ENCODE peak calls at places on chromosomes 6 and 20, in four cellular contexts. U is stimulated activated CD4-positive, alpha-beta T cell treated with anti-CD3 and anti-CD28 coated beads, TNF-alpha, amount 100 ng/mL, for 48 hours; S is tibial artery; I is Panc1. O is an unnamed sample.

GRCh38 chr6:46491201-46491788 is at the start of gene RCAN2:
- DNase-seq in U (no peak), S (peak; percentile 89), I (no peak), O (no peak)

GRCh38 chr20:57619053-57619831 is 984 bp downstream of the ZBP1 start:
- DNase-seq in S (peak; percentile 67), I (no peak), U (no peak), O (peak; percentile 58)

GRCh38 chr6:29494131-29494530 is 6.4 kb upstream of the MAS1L start:
- DNase-seq in I (no peak), S (no peak), U (no peak), O (no peak)

GRCh38 chr6:45052325-45052724 is 275.8 kb upstream of the RUNX2 start:
- DNase-seq in I (no peak), S (no peak), U (no peak), O (no peak)

GRCh38 chr6:150006961-150007464 is 18.3 kb downstream of the RAET1L start:
- DNase-seq in I (no peak), S (peak; percentile 51), U (no peak), O (no peak)

GRCh38 chr6:163443985-163444553 is 29.6 kb downstream of the QKI start:
- DNase-seq in I (no peak), U (no peak), S (no peak), O (no peak)

GRCh38 chr20:61802721-61803311 is 262.9 kb downstream of the TAF4 start:
- DNase-seq in S (no peak), U (no peak), I (no peak), O (no peak)

GRCh38 chr20:43938932-43939761 is 24.5 kb downstream of the TOX2 start:
- DNase-seq in I (peak; percentile 81), U (no peak), S (peak; percentile 78), O (no peak)

GRCh38 chr6:136744889-136745288 is 47.4 kb downstream of the MAP3K5 start:
- DNase-seq in S (no peak), U (no peak), I (no peak), O (no peak)

GRCh38 chr20:19886666-19887288 is 128.7 kb downstream of the RIN2 start:
- DNase-seq in S (no peak), U (no peak), I (no peak), O (no peak)

GRCh38 chr6:21001736-21002135 is 467.5 kb downstream of the CDKAL1 start:
- DNase-seq in U (no peak), S (no peak), I (no peak), O (no peak)

GRCh38 chr6:20647585-20647984 is 113.3 kb downstream of the CDKAL1 start:
- DNase-seq in U (no peak), S (no peak), I (no peak), O (peak; percentile 7)

GRCh38 chr6:16257999-16258708 is 19.8 kb downstream of the GMPR start:
- DNase-seq in U (no peak), I (no peak), S (peak; percentile 71), O (no peak)

GRCh38 chr20:24160563-24161355 is 172.2 kb upstream of the GGTLC1 start:
- DNase-seq in U (no peak), I (peak; percentile 24), S (peak; percentile 76), O (no peak)

GRCh38 chr6:105847433-105847832 is 238.7 kb upstream of the PRDM1 start:
- DNase-seq in U (no peak), S (no peak), I (no peak), O (no peak)

GRCh38 chr20:7454047-7454446 is 486.2 kb downstream of the HAO1 start:
- DNase-seq in S (no peak), U (no peak), I (no peak), O (no peak)

GRCh38 chr6:116012471-116012949 is 48.2 kb downstream of the FRK start:
- DNase-seq in I (no peak), U (no peak), S (no peak), O (no peak)

GRCh38 chr6:33581186-33581585 is 1.1 kb upstream of the BAK1 start:
- DNase-seq in I (no peak), S (no peak), U (no peak), O (no peak)

GRCh38 chr6:25487012-25487411 is 165.0 kb upstream of the SCGN start:
- DNase-seq in I (no peak), S (no peak), U (no peak), O (no peak)

GRCh38 chr6:37607949-37608348 is 89.7 kb downstream of the MDGA1 start:
- DNase-seq in U (no peak), S (no peak), I (no peak), O (no peak)

GRCh38 chr6:44926556-44926955 is 401.6 kb upstream of the RUNX2 start:
- DNase-seq in I (no peak), S (no peak), U (no peak), O (no peak)

GRCh38 chr6:99195986-99196655 is 153.4 kb downstream of the FAXC start:
- DNase-seq in S (no peak), U (no peak), I (no peak), O (no peak)